ENCODE peak calls at places on chromosomes 7 and 10, in eight cellular contexts. I is HEK293T; U is effector memory CD8-positive, alpha-beta T cell; S is anterior cingulate cortex; D is NCI-H1092 treated with DMSO at 0.1 percent for 48 hours; C is stomach; L is BJ; X is right lobe of liver. R is an unnamed sample.

GRCh38 chr7:81725496-81726117 is 44.2 kb downstream of the HGF start:
- DNase-seq in I (no peak), U (no peak), S (no peak), D (no peak), C (no peak), L (peak), X (no peak), R (no peak)

GRCh38 chr7:75876126-75876881 is 2.5 kb upstream of the RHBDD2 start:
- DNase-seq in I (no peak), U (no peak), S (no peak), D (no peak), C (no peak), L (no peak), X (no peak), R (no peak)

GRCh38 chr7:101856488-101857357 is 39.3 kb downstream of the CUX1 start:
- DNase-seq in I (peak), U (peak), S (peak), D (peak), C (peak), L (peak), X (peak), R (peak)

GRCh38 chr7:83271212-83272099 is 108.8 kb upstream of the PCLO start:
- DNase-seq in I (peak), U (no peak), S (no peak), D (peak), C (no peak), L (no peak), X (no peak), R (peak)

GRCh38 chr10:42596196-42596595 is 42.2 kb downstream of the ZNF33B start:
- DNase-seq in I (no peak), U (no peak), S (no peak), D (no peak), C (no peak), L (no peak), X (no peak), R (no peak)

GRCh38 chr10:123069271-123069670 is 60.5 kb downstream of the ACADSB start:
- DNase-seq in I (no peak), U (no peak), S (no peak), D (no peak), C (no peak), L (no peak), X (no peak), R (no peak)

GRCh38 chr7:108211382-108212201 is 81.4 kb upstream of the LAMB4 start:
- DNase-seq in I (no peak), U (no peak), S (no peak), D (peak), C (peak), L (no peak), X (no peak), R (peak)

GRCh38 chr7:123755345-123755744 is 6.5 kb upstream of the WASL start:
- DNase-seq in I (no peak), U (no peak), S (no peak), D (no peak), C (no peak), L (no peak), X (no peak), R (no peak)

GRCh38 chr7:50531401-50531906 is 33.8 kb downstream of the DDC start:
- DNase-seq in I (no peak), U (no peak), S (peak), D (peak), C (no peak), L (no peak), X (no peak), R (peak)

GRCh38 chr10:61458031-61458430 is 4.8 kb upstream of the TMEM26 start:
- DNase-seq in I (no peak), U (no peak), S (no peak), D (no peak), C (no peak), L (no peak), X (no peak), R (no peak)

GRCh38 chr7:44748948-44749731 is 493 bp downstream of the ZMIZ2 start:
- DNase-seq in I (no peak), U (no peak), S (no peak), D (peak), C (no peak), L (no peak), X (no peak), R (peak)

GRCh38 chr7:82699773-82700186 is 256.2 kb upstream of the CACNA2D1 start:
- DNase-seq in I (no peak), U (no peak), S (no peak), D (no peak), C (peak), L (no peak), X (no peak), R (peak)

GRCh38 chr7:65800890-65801341 is 72.0 kb upstream of the VKORC1L1 start:
- DNase-seq in I (no peak), U (no peak), S (no peak), D (no peak), C (no peak), L (no peak), X (no peak), R (no peak)

GRCh38 chr7:144513332-144513731 is 109.8 kb upstream of the NOBOX start:
- DNase-seq in I (peak), U (no peak), S (no peak), D (peak), C (no peak), L (no peak), X (no peak), R (peak)

GRCh38 chr7:105268511-105269392 is 120.0 kb downstream of the SRPK2 start:
- DNase-seq in I (peak), U (no peak), S (no peak), D (peak), C (no peak), L (no peak), X (no peak), R (peak)

GRCh38 chr7:106346678-106347217 is 62.0 kb upstream of the NAMPT start:
- DNase-seq in I (no peak), U (peak), S (no peak), D (no peak), C (no peak), L (peak), X (no peak), R (peak)

GRCh38 chr10:2335626-2336025 is 598.3 kb upstream of the ADARB2 start:
- DNase-seq in I (no peak), U (no peak), S (no peak), D (no peak), C (no peak), L (no peak), X (no peak), R (no peak)

GRCh38 chr10:92768104-92768503 is 78.3 kb downstream of the HHEX start:
- DNase-seq in I (no peak), U (no peak), S (no peak), D (no peak), C (no peak), L (no peak), X (no peak), R (no peak)

GRCh38 chr7:110502893-110503465 is 587.9 kb upstream of the LRRN3 start:
- DNase-seq in I (no peak), U (no peak), S (no peak), D (no peak), C (no peak), L (peak), X (no peak), R (no peak)

GRCh38 chr10:61992059-61992460 is 90.6 kb downstream of the ARID5B start:
- DNase-seq in I (no peak), U (no peak), S (no peak), D (no peak), C (peak), L (no peak), X (no peak), R (no peak)

GRCh38 chr7:131159961-131160361 is 167.7 kb upstream of the MKLN1 start:
- DNase-seq in I (no peak), U (no peak), S (no peak), D (no peak), C (no peak), L (no peak), X (no peak), R (peak)

GRCh38 chr10:4129866-4130455 is 345.0 kb upstream of the KLF6 start:
- DNase-seq in I (no peak), U (no peak), S (no peak), D (no peak), C (no peak), L (no peak), X (no peak), R (no peak)

GRCh38 chr10:4013651-4014085 is 228.7 kb upstream of the KLF6 start:
- DNase-seq in I (no peak), U (no peak), S (peak), D (peak), C (no peak), L (no peak), X (no peak), R (no peak)

GRCh38 chr7:43674559-43675436 is 54.5 kb downstream of the COA1 start:
- DNase-seq in I (no peak), U (no peak), S (no peak), D (no peak), C (no peak), L (peak), X (no peak), R (peak)

GRCh38 chr7:85529831-85530230 is 343.0 kb upstream of the SEMA3D start:
- DNase-seq in I (no peak), U (no peak), S (no peak), D (no peak), C (no peak), L (peak), X (no peak), R (no peak)

GRCh38 chr10:78932861-78933260 is 135.9 kb upstream of the ZMIZ1 start:
- DNase-seq in I (no peak), U (no peak), S (no peak), D (no peak), C (peak), L (no peak), X (no peak), R (no peak)

GRCh38 chr10:89175821-89176220 is 31.3 kb downstream of the CH25H start:
- DNase-seq in I (no peak), U (no peak), S (no peak), D (no peak), C (no peak), L (no peak), X (no peak), R (no peak)

GRCh38 chr10:132249232-132249724 is 58.5 kb downstream of the STK32C start:
- DNase-seq in I (no peak), U (no peak), S (no peak), D (no peak), C (no peak), L (no peak), X (no peak), R (no peak)

GRCh38 chr10:44167752-44168151 is 217.1 kb downstream of the CXCL12 start:
- DNase-seq in I (no peak), U (no peak), S (no peak), D (no peak), C (no peak), L (no peak), X (no peak), R (no peak)

R was measured in SW480.